ENCODE peak calls at places on chromosomes 12 and 14, in ten cellular contexts. E is IMR-90, V is endothelial cell of umbilical vein, H is HepG2, K is Peyer's patch, M is K562, D is testis, S is heart left ventricle, C is A549, N is uterus. P is an unnamed sample.
A peak's percentile ranks its signal among the peaks of the same experiment; 100 is the strongest.

GRCh38 chr14:89504084-89504483 is 87.1 kb upstream of the FOXN3 start:
- DNase-seq in E (peak; percentile 63), V (no peak), H (no peak), K (no peak), M (no peak), D (no peak), S (no peak), C (no peak), N (no peak), P (no peak)

GRCh38 chr12:75939016-75939642 is 92.4 kb downstream of the PHLDA1 start:
- DNase-seq in E (peak; percentile 32), V (peak; percentile 61), H (no peak), K (no peak), M (no peak), D (no peak), S (no peak), C (no peak), N (no peak), P (no peak)

GRCh38 chr12:131783915-131784541 is 44.2 kb upstream of the MMP17 start:
- DNase-seq in E (peak; percentile 86), V (no peak), H (no peak), K (no peak), M (peak; percentile 32), D (no peak), S (no peak), C (peak; percentile 75), N (no peak), P (no peak)

GRCh38 chr12:105220150-105220928 is 15.6 kb downstream of the APPL2 start:
- DNase-seq in E (no peak), V (no peak), H (no peak), K (no peak), M (no peak), D (no peak), S (peak; percentile 51), C (no peak), N (no peak), P (no peak)

GRCh38 chr14:21455592-21455911 is 371 bp downstream of the CHD8 start:
- DNase-seq in E (no peak), V (no peak), H (no peak), K (no peak), M (no peak), D (no peak), S (no peak), C (no peak), N (no peak), P (no peak)

GRCh38 chr12:46264057-46264456 is 4.8 kb downstream of the SLC38A1 start:
- DNase-seq in E (peak; percentile 73), V (no peak), H (no peak), K (no peak), M (no peak), D (no peak), S (no peak), C (no peak), N (no peak), P (no peak)

GRCh38 chr12:53223391-53224267 is 8.4 kb downstream of the RARG start:
- DNase-seq in E (peak; percentile 60), V (peak; percentile 46), H (no peak), K (no peak), M (peak; percentile 42), D (no peak), S (no peak), C (no peak), N (no peak), P (no peak)

GRCh38 chr12:127293507-127294310 is 973.3 kb upstream of the TMEM132C start:
- DNase-seq in E (peak; percentile 33), V (no peak), H (no peak), K (peak; percentile 60), M (peak; percentile 62), D (peak; percentile 61), S (peak; percentile 39), C (peak; percentile 57), N (no peak), P (peak; percentile 48)

GRCh38 chr12:42617622-42618021 is 28.1 kb upstream of the PRICKLE1 start:
- DNase-seq in E (peak; percentile 7), V (peak; percentile 28), H (no peak), K (no peak), M (no peak), D (no peak), S (no peak), C (no peak), N (no peak), P (no peak)

DNA sequence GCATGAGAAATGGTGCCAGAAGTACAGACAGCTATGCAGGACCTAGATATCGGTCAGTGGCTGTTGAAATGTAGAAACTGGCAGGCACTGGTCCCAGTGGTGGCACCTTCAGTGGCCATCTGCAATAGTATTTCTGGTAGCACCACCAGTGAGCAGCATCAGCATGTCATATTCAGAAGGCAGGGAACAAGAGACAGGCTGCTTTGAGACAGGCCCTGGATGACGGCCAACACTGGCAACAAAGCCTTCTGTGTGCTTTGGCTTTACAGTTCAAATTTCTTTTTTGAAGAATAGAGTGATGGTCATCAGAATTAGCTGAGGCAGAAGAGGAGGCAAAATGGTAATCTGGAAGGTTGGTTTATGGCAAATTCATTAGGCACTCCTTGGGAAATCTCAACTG is 273.4 kb upstream of the SLC16A7 start:
- DNase-seq in E (no peak), V (no peak), H (no peak), K (no peak), M (no peak), D (peak; percentile 71), S (no peak), C (no peak), N (no peak), P (peak; percentile 70)
- TF ChIP-seq POLR2A in E (no peak), V (no peak), H (no peak), K (no peak), M (no peak), D (no peak), S (no peak), C (no peak), N (no peak), P (no peak)

DNA sequence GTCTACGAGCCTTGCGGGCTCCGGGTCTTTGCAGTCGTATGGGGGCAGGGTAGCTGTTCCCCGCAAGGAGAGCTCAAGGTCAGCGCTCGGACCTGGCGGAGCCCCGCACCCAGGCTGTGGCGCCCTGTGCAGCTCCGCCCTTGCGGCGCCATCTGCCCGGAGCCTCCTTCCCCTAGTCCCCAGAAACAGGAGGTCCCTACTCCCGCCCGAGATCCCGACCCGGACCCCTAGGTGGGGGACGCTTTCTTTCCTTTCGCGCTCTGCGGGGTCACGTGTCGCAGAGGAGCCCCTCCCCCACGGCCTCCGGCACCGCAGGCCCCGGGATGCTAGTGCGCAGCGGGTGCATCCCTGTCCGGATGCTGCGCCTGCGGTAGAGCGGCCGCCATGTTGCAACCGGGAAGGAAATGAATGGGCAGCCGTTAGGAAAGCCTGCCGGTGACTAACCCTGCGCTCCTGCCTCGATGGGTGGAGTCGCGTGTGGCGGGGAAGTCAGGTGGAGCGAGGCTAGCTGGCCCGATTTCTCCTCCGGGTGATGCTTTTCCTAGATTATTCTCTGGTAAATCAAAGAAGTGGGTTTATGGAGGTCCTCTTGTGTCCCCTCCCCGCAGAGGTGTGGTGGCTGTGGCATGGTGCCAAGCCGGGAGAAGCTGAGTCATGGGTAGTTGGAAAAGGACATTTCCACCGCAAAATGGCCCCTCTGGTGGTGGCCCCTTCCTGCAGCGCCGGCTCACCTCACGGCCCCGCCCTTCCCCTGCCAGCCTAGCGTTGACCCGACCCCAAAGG is 788 bp downstream of the GAPDH start:
- DNase-seq in E (peak; percentile 69), V (peak; percentile 82), H (peak; percentile 22), K (peak; percentile 90), M (peak; percentile 57), D (peak; percentile 73), S (peak; percentile 88), C (peak; percentile 71), N (peak; percentile 81), P (peak; percentile 77)
- TF ChIP-seq POLR2A in E (no peak), V (peak; percentile 29), H (no peak), K (no peak), M (no peak), D (no peak), S (no peak), C (peak; percentile 18), N (no peak), P (no peak)

DNA sequence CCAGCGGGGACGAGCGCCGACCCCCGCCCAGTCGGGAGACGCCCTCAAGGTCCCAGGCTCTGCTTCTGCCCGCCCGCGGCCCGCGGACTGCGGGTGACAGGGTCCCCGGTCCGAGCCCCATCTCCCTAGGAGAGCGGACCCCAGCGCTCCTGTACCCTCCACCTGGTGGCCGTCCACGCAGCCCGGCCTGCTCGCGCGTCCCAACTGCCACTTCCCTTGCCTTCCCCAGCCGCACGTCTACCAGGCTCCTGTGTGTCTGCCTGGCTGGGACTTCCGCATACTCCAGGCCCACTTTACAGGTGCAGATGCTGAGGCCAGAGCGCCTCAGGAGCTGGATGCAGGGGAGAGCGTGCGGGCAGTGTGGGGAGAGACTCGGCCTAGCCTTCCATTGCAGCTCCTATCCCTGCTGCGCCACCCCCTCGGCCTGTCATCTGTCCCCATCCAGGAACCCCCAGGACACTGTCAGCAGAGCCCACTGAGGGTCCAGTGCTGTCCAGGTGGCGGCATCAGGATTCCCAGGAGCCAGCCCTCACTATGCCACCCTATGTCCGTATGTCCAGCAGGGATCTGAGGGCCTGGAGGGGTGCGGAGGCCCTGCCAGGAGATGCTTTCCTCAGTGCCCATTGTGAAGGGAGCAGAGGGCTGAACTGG is 8.0 kb upstream of the ANKRD9 start:
- DNase-seq in E (no peak), V (no peak), H (no peak), K (no peak), M (no peak), D (peak; percentile 29), S (no peak), C (no peak), N (no peak), P (no peak)
- TF ChIP-seq POLR2A in E (no peak), V (no peak), H (no peak), K (no peak), M (no peak), D (no peak), S (no peak), C (no peak), N (no peak), P (no peak)

GRCh38 chr14:90757452-90757851 is 58.8 kb downstream of the TTC7B start:
- DNase-seq in E (no peak), V (no peak), H (no peak), K (no peak), M (no peak), D (no peak), S (no peak), C (no peak), N (no peak), P (peak; percentile 22)

GRCh38 chr14:90759370-90760054 is 56.7 kb downstream of the TTC7B start:
- DNase-seq in E (no peak), V (no peak), H (no peak), K (no peak), M (no peak), D (no peak), S (peak; percentile 65), C (no peak), N (no peak), P (peak; percentile 43)

GRCh38 chr14:90760055-90760444 is 56.2 kb downstream of the TTC7B start:
- DNase-seq in E (no peak), V (no peak), H (no peak), K (no peak), M (no peak), D (no peak), S (no peak), C (no peak), N (no peak), P (no peak)

GRCh38 chr14:90758028-90758889 is 58.0 kb downstream of the TTC7B start:
- DNase-seq in E (peak; percentile 85), V (peak; percentile 94), H (peak; percentile 79), K (peak; percentile 96), M (peak; percentile 97), D (peak; percentile 93), S (peak; percentile 95), C (peak; percentile 91), N (peak; percentile 88), P (peak; percentile 95)

DNA sequence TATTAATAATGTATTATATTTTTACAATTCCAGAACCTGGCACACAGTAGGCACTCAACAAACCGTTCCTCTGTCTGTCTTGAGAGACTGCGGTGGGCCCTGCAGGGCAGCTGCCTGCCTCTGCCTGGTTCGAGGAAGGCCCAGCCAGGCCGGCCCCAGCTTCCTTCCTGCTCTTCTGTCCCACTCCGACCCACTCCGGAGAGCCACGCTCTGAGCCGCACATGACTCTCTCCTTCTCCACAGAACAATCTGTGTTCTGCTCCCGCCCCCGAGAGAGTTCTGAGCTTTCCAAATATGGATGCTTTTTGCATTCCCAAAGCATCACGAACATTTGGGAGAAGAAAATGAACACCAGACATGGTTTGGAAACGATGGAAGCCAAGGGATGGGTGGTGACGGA is 57.3 kb downstream of the TTC7B start:
- DNase-seq in E (peak; percentile 4), V (peak; percentile 45), H (no peak), K (peak; percentile 66), M (no peak), D (peak; percentile 67), S (peak; percentile 77), C (no peak), N (peak; percentile 65), P (peak; percentile 38)
- TF ChIP-seq POLR2A in E (no peak), V (no peak), H (no peak), K (no peak), M (no peak), D (no peak), S (no peak), C (no peak), N (peak; percentile 36), P (no peak)